ENCODE peak calls at places on chromosome 18, in nine cellular contexts. O is NCI-H1092; P is tibial nerve; X is NCI-H748 treated with DMSO at 0.1 percent for 48 hours; R is kidney tubule cell; N is cardiac muscle cell; D is left ventricle myocardium inferior; I is activated CD8-positive, alpha-beta T cell treated with anti-CD3 and anti-CD28 coated beads for 36 hours; Q is astrocyte of the hippocampus. Z is an unnamed sample.

GRCh38 chr18:57629399-57629798 is 7.8 kb upstream of the NARS1 start:
- DNase-seq in X (no peak), O (no peak), R (no peak), Q (no peak), P (no peak), D (no peak), N (no peak), I (no peak), Z (no peak)

GRCh38 chr18:5582849-5583667 is 39.3 kb upstream of the EPB41L3 start:
- DNase-seq in I (no peak), R (peak; percentile 84), X (no peak), P (no peak), N (peak; percentile 18), O (no peak), D (no peak), Q (peak; percentile 75), Z (no peak)

GRCh38 chr18:76445275-76445674 is 49.8 kb downstream of the ZNF516 start:
- DNase-seq in P (no peak), X (no peak), D (no peak), R (peak; percentile 74), N (no peak), I (no peak), Q (peak; percentile 79), O (no peak), Z (no peak)

GRCh38 chr18:2570772-2571199 is 519 bp downstream of the METTL4 start:
- DNase-seq in Q (peak; percentile 86), D (peak; percentile 63), P (peak; percentile 48), O (peak; percentile 49), N (peak; percentile 83), I (peak; percentile 76), R (peak; percentile 73), X (peak; percentile 81), Z (peak; percentile 62)

GRCh38 chr18:58213445-58213844 is 169.4 kb downstream of the NEDD4L start:
- DNase-seq in Q (peak; percentile 93), N (no peak), O (no peak), D (no peak), X (no peak), P (no peak), I (no peak), R (peak; percentile 89), Z (no peak)

GRCh38 chr18:72985686-72986085 is 117.9 kb upstream of the NETO1 start:
- DNase-seq in D (no peak), I (peak; percentile 5), X (no peak), R (no peak), P (no peak), Q (no peak), N (no peak), O (no peak), Z (no peak)

GRCh38 chr18:42187611-42188378 is 232.8 kb downstream of the PIK3C3 start:
- DNase-seq in P (no peak), R (no peak), Q (no peak), D (no peak), X (no peak), O (no peak), I (no peak), N (no peak), Z (no peak)

GRCh38 chr18:9914584-9915290 is 921 bp downstream of the VAPA start:
- DNase-seq in X (peak; percentile 31), P (peak; percentile 24), I (peak; percentile 86), D (peak; percentile 68), Q (peak; percentile 89), R (peak; percentile 91), N (peak; percentile 65), O (peak; percentile 8), Z (peak; percentile 83)

GRCh38 chr18:56199580-56200320 is 438.6 kb downstream of the TXNL1 start:
- DNase-seq in O (no peak), R (no peak), Q (no peak), D (no peak), X (no peak), N (no peak), I (no peak), P (no peak), Z (no peak)

GRCh38 chr18:45874501-45875184 is 49.2 kb downstream of the SIGLEC15 start:
- DNase-seq in N (no peak), O (no peak), X (no peak), R (no peak), I (peak; percentile 91), Q (no peak), P (no peak), D (no peak), Z (no peak)

GRCh38 chr18:48871391-48872166 is 79.2 kb downstream of the SMAD7 start:
- DNase-seq in N (no peak), Q (no peak), O (no peak), I (no peak), P (no peak), R (no peak), X (no peak), D (no peak), Z (no peak)

GRCh38 chr18:50194623-50195532 is at the start of gene MYO5B:
- DNase-seq in I (peak; percentile 72), D (peak; percentile 33), Q (peak; percentile 71), P (no peak), N (peak; percentile 82), R (peak; percentile 92), X (peak; percentile 57), O (peak; percentile 40), Z (peak; percentile 73)

Z was measured in breast epithelium.